ENCODE peak calls at places on chromosomes 1 and 21, in ten cellular contexts. R, B, D, Q, C, W, E, I, V and T are unnamed samples.

GRCh38 chr1:86154581-86155060 is 2.0 kb downstream of the COL24A1 start:
- DNase-seq in D (no peak), I (no peak), W (peak), C (peak), R (no peak), Q (no peak), V (peak), B (no peak), E (no peak), T (no peak)

GRCh38 chr1:24724345-24725208 is 20.7 kb upstream of the CLIC4 start:
- DNase-seq in W (peak), I (no peak), E (no peak), Q (no peak), D (peak), V (no peak), C (no peak), B (no peak), R (no peak), T (no peak)

GRCh38 chr1:1730870-1731269 is 6.7 kb upstream of the CDK11A start:
- DNase-seq in W (no peak), B (no peak), D (no peak), R (no peak), V (no peak), I (no peak), Q (no peak), E (no peak), C (no peak), T (no peak)

GRCh38 chr1:234610061-234610581 is at the start of gene IRF2BP2:
- DNase-seq in B (peak), D (peak), R (peak), V (peak), Q (peak), C (peak), I (no peak), W (peak), E (peak), T (peak)

GRCh38 chr1:11654571-11655262 is at the start of gene FBXO44:
- DNase-seq in R (no peak), D (no peak), B (peak), E (peak), C (peak), Q (peak), V (peak), I (no peak), W (peak), T (peak)

GRCh38 chr1:82783025-82783424 is 982.3 kb downstream of the ADGRL2 start:
- DNase-seq in E (no peak), I (no peak), V (no peak), D (no peak), B (no peak), Q (no peak), W (no peak), C (no peak), R (no peak), T (no peak)

GRCh38 chr21:46065215-46065992 is 32.5 kb upstream of the COL6A2 start:
- DNase-seq in E (no peak), I (no peak), B (no peak), D (peak), C (no peak), Q (no peak), V (no peak), W (no peak), R (no peak), T (no peak)

GRCh38 chr1:43653339-43653738 is 3.4 kb downstream of the KDM4A start:
- DNase-seq in V (no peak), B (no peak), R (no peak), I (no peak), E (no peak), Q (no peak), W (no peak), D (peak), C (no peak), T (peak)

GRCh38 chr1:215146252-215146975 is 63.9 kb downstream of the KCNK2 start:
- DNase-seq in I (peak), W (peak), Q (no peak), V (peak), R (peak), B (no peak), E (no peak), D (peak), C (no peak), T (peak)

GRCh38 chr1:165844114-165844798 is 16.8 kb downstream of the UCK2 start:
- DNase-seq in W (no peak), D (no peak), C (no peak), E (no peak), Q (no peak), B (no peak), I (no peak), V (no peak), R (no peak), T (no peak)

GRCh38 chr1:177659259-177659658 is 310.6 kb downstream of the SEC16B start:
- DNase-seq in I (no peak), D (no peak), E (no peak), B (no peak), C (no peak), V (no peak), Q (no peak), R (no peak), W (no peak), T (no peak)

GRCh38 chr1:246418565-246419312 is 88.3 kb downstream of the SMYD3 start:
- DNase-seq in R (peak), B (no peak), V (no peak), I (no peak), Q (no peak), E (no peak), C (no peak), D (no peak), W (no peak), T (no peak)

GRCh38 chr1:99407018-99407417 is 142.7 kb downstream of the PLPPR4 start:
- DNase-seq in V (no peak), R (no peak), D (no peak), I (no peak), W (no peak), B (no peak), Q (no peak), E (no peak), C (no peak), T (no peak)